ENCODE peak calls at places on chromosomes 4 and X, in five cellular contexts. Q, S, A, J and F are unnamed samples.

GRCh38 chr4:124958812-124959211 is 246.3 kb upstream of the ANKRD50 start:
- DNase-seq in Q (no peak), S (no peak), A (no peak), J (no peak), F (no peak)

GRCh38 chr4:42487230-42487629 is 89.9 kb downstream of the SHISA3 start:
- DNase-seq in Q (no peak), S (no peak), A (no peak), J (no peak), F (no peak)

GRCh38 chr4:8047837-8048678 is 108.4 kb upstream of the AFAP1 start:
- DNase-seq in Q (no peak), S (no peak), A (no peak), J (no peak), F (no peak)

GRCh38 chr4:2714071-2714770 is 41.9 kb downstream of the TNIP2 start:
- DNase-seq in Q (no peak), S (no peak), A (no peak), J (no peak), F (no peak)

GRCh38 chrX:120819126-120819525 is 56.5 kb downstream of the CT47B1 start:
- DNase-seq in Q (no peak), S (no peak), A (no peak), J (no peak), F (no peak)

GRCh38 chr4:57404463-57404862 is 294.3 kb upstream of the IGFBP7 start:
- DNase-seq in Q (no peak), S (no peak), A (no peak), J (no peak), F (no peak)

GRCh38 chr4:29423836-29424721 is 1296.1 kb upstream of the PCDH7 start:
- DNase-seq in Q (peak), S (no peak), A (no peak), J (no peak), F (no peak)

GRCh38 chr4:41437264-41437566 is 100.7 kb upstream of the LIMCH1 start:
- DNase-seq in Q (no peak), S (no peak), A (no peak), J (no peak), F (no peak)